ENCODE peak calls at places on chromosomes 4 and X, in five cellular contexts. W is OCI-LY7; Z is MG63; I is occipital lobe; S is activated CD8-positive, alpha-beta memory T cell treated with anti-CD3 and anti-CD28 coated beads, Interleukin-2, amount 50 U/mL, for 4 hours. J is an unnamed sample.

GRCh38 chr4:143721317-143721716 is 20.8 kb upstream of the FREM3 start:
- DNase-seq in W (no peak), Z (no peak), I (no peak), S (no peak), J (no peak)

GRCh38 chr4:5381981-5382441 is 326.3 kb downstream of the EVC2 start:
- DNase-seq in W (no peak), Z (peak), I (no peak), S (no peak), J (no peak)

GRCh38 chr4:54550415-54551171 is 107.2 kb upstream of the KIT start:
- DNase-seq in W (no peak), Z (no peak), I (no peak), S (no peak), J (no peak)

GRCh38 chr4:74654230-74654681 is 140.1 kb downstream of the BTC start:
- DNase-seq in W (no peak), Z (no peak), I (no peak), S (no peak), J (no peak)

GRCh38 chr4:37434469-37434868 is 189.9 kb downstream of the NWD2 start:
- DNase-seq in W (no peak), Z (no peak), I (no peak), S (no peak), J (no peak)

GRCh38 chr4:80841587-80842281 is 188.8 kb upstream of the BMP3 start:
- DNase-seq in W (no peak), Z (no peak), I (no peak), S (no peak), J (no peak)

GRCh38 chr4:30722092-30722915 is 2.1 kb downstream of the PCDH7 start:
- DNase-seq in W (no peak), Z (no peak), I (no peak), S (no peak), J (peak)

GRCh38 chrX:13938053-13938765 is 91.5 kb downstream of the GEMIN8 start:
- DNase-seq in W (no peak), Z (peak), I (peak), S (peak), J (no peak)

GRCh38 chrX:110557864-110558263 is 199.2 kb downstream of the RTL9 start:
- DNase-seq in W (no peak), Z (no peak), I (no peak), S (no peak), J (no peak)

GRCh38 chr4:122617597-122618593 is 3.0 kb downstream of the IL21 start:
- DNase-seq in W (no peak), Z (no peak), I (no peak), S (no peak), J (no peak)

GRCh38 chr4:176526704-176527103 is 206.9 kb downstream of the SPCS3 start:
- DNase-seq in W (no peak), Z (no peak), I (no peak), S (no peak), J (no peak)

GRCh38 chrX:105464611-105465010 is 244.1 kb upstream of the TEX13A start:
- DNase-seq in W (no peak), Z (no peak), I (no peak), S (no peak), J (no peak)

GRCh38 chr4:41448935-41449334 is 89.0 kb upstream of the LIMCH1 start:
- DNase-seq in W (no peak), Z (peak), I (no peak), S (no peak), J (no peak)

GRCh38 chrX:136425996-136426395 is 61.8 kb upstream of the BRS3 start:
- DNase-seq in W (no peak), Z (no peak), I (no peak), S (no peak), J (no peak)

GRCh38 chr4:42483426-42484379 is 86.4 kb downstream of the SHISA3 start:
- DNase-seq in W (no peak), Z (no peak), I (no peak), S (no peak), J (no peak)

GRCh38 chr4:143489116-143489515 is 24.4 kb upstream of the SMARCA5 start:
- DNase-seq in W (no peak), Z (no peak), I (no peak), S (no peak), J (no peak)

GRCh38 chr4:1541449-1542225 is 135.4 kb upstream of the NKX1-1 start:
- DNase-seq in W (no peak), Z (no peak), I (no peak), S (no peak), J (no peak)

GRCh38 chr4:82667761-82668505 is 106.1 kb upstream of the TMEM150C start:
- DNase-seq in W (no peak), Z (no peak), I (no peak), S (no peak), J (no peak)

GRCh38 chr4:175443547-175443946 is 368.5 kb downstream of the GPM6A start:
- DNase-seq in W (peak), Z (no peak), I (no peak), S (no peak), J (no peak)

GRCh38 chr4:189921058-189921457 is 19.6 kb upstream of the FRG1 start:
- DNase-seq in W (no peak), Z (no peak), I (no peak), S (no peak), J (no peak)

GRCh38 chrX:51779306-51779705 is 36.1 kb downstream of the GSPT2 start:
- DNase-seq in W (no peak), Z (no peak), I (no peak), S (no peak), J (no peak)

GRCh38 chr4:120960868-120961267 is 38.3 kb upstream of the PRDM5 start:
- DNase-seq in W (no peak), Z (no peak), I (no peak), S (no peak), J (no peak)

GRCh38 chrX:142977128-142977914 is 48.4 kb upstream of the SPANXN4 start:
- DNase-seq in W (no peak), Z (no peak), I (no peak), S (no peak), J (no peak)

GRCh38 chr4:110682311-110682710 is 59.4 kb upstream of the PITX2 start:
- DNase-seq in W (no peak), Z (no peak), I (no peak), S (no peak), J (no peak)

GRCh38 chr4:67700119-67700873 is 659 bp downstream of the UBA6 start:
- DNase-seq in W (peak), Z (no peak), I (no peak), S (no peak), J (no peak)

GRCh38 chr4:152014280-152014679 is 253.5 kb upstream of the GATB start:
- DNase-seq in W (no peak), Z (no peak), I (no peak), S (peak), J (no peak)

GRCh38 chr4:118557298-118557851 is 127.8 kb upstream of the METTL14 start:
- DNase-seq in W (no peak), Z (peak), I (no peak), S (no peak), J (no peak)

GRCh38 chrX:69564665-69565064 is 51.2 kb upstream of the EDA start:
- DNase-seq in W (no peak), Z (no peak), I (no peak), S (no peak), J (no peak)

GRCh38 chr4:174120446-174121142 is 162.9 kb downstream of the FBXO8 start:
- DNase-seq in W (peak), Z (peak), I (peak), S (no peak), J (no peak)

GRCh38 chrX:153400146-153401132 is 711 bp downstream of the PNMA6E start:
- DNase-seq in W (peak), Z (peak), I (no peak), S (peak), J (no peak)

GRCh38 chr4:102789317-102789717 is 28.5 kb upstream of the MANBA start:
- DNase-seq in W (no peak), Z (no peak), I (no peak), S (no peak), J (no peak)

GRCh38 chr4:12446237-12446636 is 1017.5 kb upstream of the HS3ST1 start:
- DNase-seq in W (no peak), Z (no peak), I (no peak), S (no peak), J (no peak)

GRCh38 chrX:19832186-19832965 is 55.0 kb downstream of the SH3KBP1 start:
- DNase-seq in W (no peak), Z (no peak), I (no peak), S (no peak), J (no peak)

GRCh38 chrX:27336466-27337091 is 126.6 kb downstream of the PPP4R3C start:
- DNase-seq in W (peak), Z (peak), I (no peak), S (peak), J (no peak)

GRCh38 chr4:3316146-3316545 is 23.3 kb downstream of the RGS12 start:
- DNase-seq in W (no peak), Z (no peak), I (no peak), S (no peak), J (no peak)